ENCODE peak calls at places on chromosome 17, in eight cellular contexts. V is ELF-1; A is HCEC 1CT; F is ureter; I is activated T-cell treated with anti-CD3 and anti-CD28 coated beads, Interleukin-2, amount 50 U/mL, for 24 hours; L is fibroblast of the conjunctiva; X is tibial nerve; O is amygdala. N is an unnamed sample.
A peak's percentile ranks its signal among the peaks of the same experiment; 100 is the strongest.

GRCh38 chr17:74345433-74346241 is 16.0 kb downstream of the BTBD17 start:
- DNase-seq in V (no peak), A (no peak), F (no peak), I (no peak), L (no peak), X (no peak), O (no peak), N (no peak)

GRCh38 chr17:73255671-73256181 is 6.0 kb downstream of the CPSF4L start:
- DNase-seq in V (peak; percentile 89), A (peak; percentile 21), F (peak; percentile 56), I (peak; percentile 74), L (no peak), X (no peak), O (no peak), N (peak; percentile 79)

GRCh38 chr17:57629470-57629869 is 115.6 kb downstream of the CCDC182 start:
- DNase-seq in V (no peak), A (no peak), F (no peak), I (no peak), L (no peak), X (no peak), O (no peak), N (no peak)

GRCh38 chr17:8326591-8327583 is 12.8 kb upstream of the ODF4 start:
- DNase-seq in V (peak; percentile 54), A (no peak), F (peak; percentile 59), I (peak; percentile 52), L (no peak), X (no peak), O (no peak), N (peak; percentile 59)

GRCh38 chr17:45895969-45896793 is 1.8 kb downstream of the MAPT start:
- DNase-seq in V (peak; percentile 5), A (no peak), F (no peak), I (no peak), L (no peak), X (no peak), O (no peak), N (no peak)

GRCh38 chr17:44863254-44863918 is 15.7 kb downstream of the HIGD1B start:
- DNase-seq in V (no peak), A (no peak), F (no peak), I (no peak), L (no peak), X (no peak), O (no peak), N (no peak)

GRCh38 chr17:66468241-66469087 is 166.1 kb downstream of the PRKCA start:
- DNase-seq in V (peak; percentile 18), A (peak; percentile 52), F (no peak), I (no peak), L (no peak), X (no peak), O (no peak), N (no peak)

GRCh38 chr17:27540300-27541105 is 84.3 kb downstream of the KSR1 start:
- DNase-seq in V (no peak), A (peak; percentile 86), F (peak; percentile 90), I (no peak), L (peak; percentile 88), X (peak; percentile 49), O (peak; percentile 20), N (no peak)